ENCODE peak calls at places on chromosomes 16 and 17, in eight cellular contexts. Y, S, C, Q, T, D, K and F are unnamed samples.

GRCh38 chr17:6476834-6477210 is 32.6 kb downstream of the PIMREG start:
- DNase-seq in Q (no peak), D (no peak), K (no peak), C (no peak), T (no peak), Y (no peak), S (no peak), F (no peak)

GRCh38 chr17:44362479-44362963 is 1.1 kb downstream of the FAM171A2 start:
- DNase-seq in T (no peak), D (no peak), K (no peak), Q (no peak), S (no peak), Y (no peak), C (no peak), F (no peak)

GRCh38 chr17:77119668-77120301 is 21.0 kb upstream of the SEC14L1 start:
- DNase-seq in K (no peak), Y (no peak), D (no peak), S (no peak), Q (no peak), T (no peak), C (no peak), F (no peak)

GRCh38 chr17:81951785-81952684 is 5.0 kb upstream of the MYADML2 start:
- DNase-seq in K (no peak), S (no peak), D (no peak), T (no peak), Q (no peak), C (no peak), Y (no peak), F (no peak)

GRCh38 chr17:66518677-66519076 is 216.3 kb downstream of the PRKCA start:
- DNase-seq in S (no peak), Y (no peak), Q (no peak), K (no peak), D (no peak), C (no peak), T (no peak), F (no peak)

GRCh38 chr17:57461082-57461481 is 204.8 kb downstream of the MSI2 start:
- DNase-seq in Y (peak; percentile 86), D (no peak), K (no peak), S (no peak), Q (no peak), C (no peak), T (no peak), F (no peak)

GRCh38 chr16:20901441-20902112 is 1.0 kb downstream of the LYRM1 start:
- DNase-seq in S (no peak), C (no peak), T (no peak), K (peak; percentile 21), D (peak; percentile 63), Y (no peak), Q (peak; percentile 7), F (peak; percentile 61)

GRCh38 chr17:77371117-77371887 is 230.5 kb downstream of the SEC14L1 start:
- DNase-seq in T (no peak), C (no peak), D (no peak), S (no peak), K (no peak), Y (no peak), Q (no peak), F (peak; percentile 9)

GRCh38 chr17:79678091-79678731 is 52.5 kb upstream of the ENPP7 start:
- DNase-seq in D (no peak), S (no peak), Y (no peak), T (no peak), C (no peak), Q (no peak), K (no peak), F (no peak)

GRCh38 chr16:14002416-14002815 is 68.7 kb upstream of the MRTFB start:
- DNase-seq in Y (no peak), T (no peak), C (no peak), D (no peak), K (no peak), S (no peak), Q (no peak), F (no peak)

GRCh38 chr17:58757162-58757613 is 1.5 kb downstream of the PPM1E start:
- DNase-seq in C (no peak), Y (no peak), Q (no peak), S (no peak), T (no peak), K (no peak), D (no peak), F (no peak)

GRCh38 chr17:38341035-38341721 is 2.6 kb downstream of the GPR179 start:
- DNase-seq in Q (no peak), Y (no peak), K (peak; percentile 28), S (peak; percentile 42), T (no peak), D (peak; percentile 38), C (no peak), F (peak; percentile 90)

GRCh38 chr16:55035956-55036355 is 105.3 kb downstream of the IRX5 start:
- DNase-seq in K (no peak), Y (no peak), Q (no peak), D (no peak), S (no peak), T (no peak), C (no peak), F (no peak)

GRCh38 chr16:76241735-76242134 is 35.5 kb upstream of the CNTNAP4 start:
- DNase-seq in C (no peak), T (no peak), D (no peak), Y (no peak), K (no peak), Q (no peak), S (no peak), F (no peak)

GRCh38 chr16:53413864-53414263 is 20.4 kb upstream of the RBL2 start:
- DNase-seq in Y (no peak), Q (no peak), D (no peak), C (no peak), T (no peak), S (no peak), K (no peak), F (no peak)

GRCh38 chr17:50731575-50732460 is 12.4 kb downstream of the LUC7L3 start:
- DNase-seq in C (no peak), Q (no peak), T (no peak), Y (no peak), S (no peak), D (no peak), K (no peak), F (no peak)

GRCh38 chr16:61432421-61432820 is 603.8 kb downstream of the CDH8 start:
- DNase-seq in Q (no peak), S (no peak), K (no peak), C (no peak), T (no peak), D (no peak), Y (no peak), F (no peak)

GRCh38 chr16:14527411-14528044 is 102.5 kb downstream of the PARN start:
- DNase-seq in T (no peak), C (no peak), S (no peak), K (no peak), Y (no peak), Q (no peak), D (no peak), F (no peak)

GRCh38 chr17:17866425-17866824 is 29.6 kb upstream of the SREBF1 start:
- DNase-seq in T (no peak), K (no peak), Q (no peak), C (no peak), D (no peak), Y (no peak), S (no peak), F (no peak)

GRCh38 chr17:28871056-28871579 is 16.3 kb downstream of the ERAL1 start:
- DNase-seq in T (no peak), K (no peak), Y (no peak), D (no peak), Q (no peak), C (no peak), S (no peak), F (no peak)

GRCh38 chr17:34177642-34178041 is 77.4 kb upstream of the CCL2 start:
- DNase-seq in Y (no peak), T (no peak), C (no peak), K (no peak), Q (no peak), D (no peak), S (no peak), F (no peak)

GRCh38 chr17:63535640-63536039 is 12.5 kb downstream of the KCNH6 start:
- DNase-seq in C (no peak), K (no peak), Q (no peak), T (no peak), S (no peak), Y (no peak), D (no peak), F (no peak)

GRCh38 chr16:75377971-75378386 is 55.3 kb downstream of the CFDP1 start:
- DNase-seq in K (no peak), Q (no peak), Y (no peak), C (peak; percentile 87), D (no peak), T (no peak), S (peak; percentile 43), F (no peak)

GRCh38 chr17:65495255-65496060 is 66.0 kb downstream of the AXIN2 start:
- DNase-seq in T (no peak), Y (no peak), Q (no peak), C (no peak), D (no peak), S (no peak), K (no peak), F (no peak)

GRCh38 chr16:89368604-89369249 is 121.6 kb downstream of the ANKRD11 start:
- DNase-seq in Y (no peak), K (no peak), D (no peak), C (no peak), Q (no peak), S (no peak), T (no peak), F (no peak)

GRCh38 chr16:50464325-50465290 is 83.6 kb upstream of the NKD1 start:
- DNase-seq in T (no peak), Y (no peak), D (no peak), S (no peak), C (no peak), Q (no peak), K (peak; percentile 31), F (no peak)

GRCh38 chr17:44914148-44914547 is 1.2 kb downstream of the GFAP start:
- DNase-seq in S (no peak), Y (no peak), T (no peak), D (no peak), K (no peak), C (no peak), Q (no peak), F (no peak)

GRCh38 chr16:48252013-48252412 is 4.7 kb upstream of the ABCC11 start:
- DNase-seq in Q (no peak), D (no peak), S (no peak), T (no peak), K (no peak), Y (no peak), C (no peak), F (no peak)